ENCODE peak calls at places on chromosome 11, in ten cellular contexts. N is M059J; B is HCEC 1CT; P is EL; O is psoas muscle; H is left lung; I is B cell; S is HTR-8/SVneo; Q is naive thymus-derived CD8-positive, alpha-beta T cell; J is AG04449. G is an unnamed sample.

GRCh38 chr11:125141178-125141577 is 23.4 kb upstream of the PKNOX2 start:
- DNase-seq in N (no peak), B (no peak), P (no peak), O (no peak), H (no peak), I (no peak), S (no peak), Q (no peak), J (no peak), G (no peak)

GRCh38 chr11:79950172-79950571 is 509.3 kb upstream of the TENM4 start:
- DNase-seq in N (no peak), B (no peak), P (no peak), O (no peak), H (no peak), I (no peak), S (no peak), Q (no peak), J (no peak), G (no peak)

GRCh38 chr11:121762820-121763219 is 310.1 kb upstream of the SORL1-AS1 start:
- DNase-seq in N (peak), B (no peak), P (peak), O (no peak), H (no peak), I (no peak), S (no peak), Q (no peak), J (no peak), G (peak)

GRCh38 chr11:128687321-128687720 is 6.6 kb upstream of the FLI1 start:
- DNase-seq in N (no peak), B (peak), P (peak), O (peak), H (peak), I (peak), S (no peak), Q (no peak), J (no peak), G (no peak)

GRCh38 chr11:13101836-13102574 is 92.9 kb downstream of the RASSF10 start:
- DNase-seq in N (no peak), B (no peak), P (no peak), O (no peak), H (no peak), I (no peak), S (no peak), Q (no peak), J (no peak), G (no peak)

GRCh38 chr11:92964471-92964870 is 5.0 kb upstream of the MTNR1B start:
- DNase-seq in N (no peak), B (no peak), P (no peak), O (no peak), H (no peak), I (no peak), S (no peak), Q (no peak), J (no peak), G (no peak)

GRCh38 chr11:23314162-23314561 is 453.9 kb upstream of the CCDC179 start:
- DNase-seq in N (peak), B (no peak), P (no peak), O (no peak), H (no peak), I (no peak), S (no peak), Q (no peak), J (no peak), G (no peak)

GRCh38 chr11:12848413-12848812 is 160.7 kb upstream of the RASSF10 start:
- DNase-seq in N (no peak), B (no peak), P (no peak), O (no peak), H (no peak), I (no peak), S (no peak), Q (no peak), J (no peak), G (no peak)

GRCh38 chr11:6613496-6613895 is 1.5 kb upstream of the TAF10 start:
- DNase-seq in N (no peak), B (no peak), P (no peak), O (no peak), H (no peak), I (no peak), S (no peak), Q (no peak), J (no peak), G (no peak)

GRCh38 chr11:18393581-18394299 is 623 bp upstream of the LDHA start:
- DNase-seq in N (no peak), B (no peak), P (no peak), O (peak), H (no peak), I (no peak), S (peak), Q (no peak), J (no peak), G (no peak)

GRCh38 chr11:73795925-73796632 is 8.4 kb downstream of the MRPL48 start:
- DNase-seq in N (no peak), B (no peak), P (no peak), O (no peak), H (no peak), I (no peak), S (no peak), Q (no peak), J (no peak), G (no peak)

GRCh38 chr11:12560861-12561260 is 113.4 kb upstream of the TEAD1 start:
- DNase-seq in N (no peak), B (no peak), P (no peak), O (no peak), H (no peak), I (no peak), S (no peak), Q (no peak), J (no peak), G (no peak)

GRCh38 chr11:116611998-116612620 is 160.7 kb downstream of the BUD13 start:
- DNase-seq in N (no peak), B (no peak), P (no peak), O (no peak), H (no peak), I (no peak), S (no peak), Q (no peak), J (no peak), G (no peak)

GRCh38 chr11:132792341-132793140 is 739.8 kb downstream of the OPCML start:
- DNase-seq in N (no peak), B (no peak), P (no peak), O (no peak), H (no peak), I (no peak), S (no peak), Q (no peak), J (no peak), G (no peak)